ENCODE peak calls at places on chromosomes 11 and 22, in six cellular contexts. H, B, N, L, C and U are unnamed samples.

GRCh38 chr11:93020248-93021088 is 51.0 kb downstream of the MTNR1B start:
- DNase-seq in H (no peak), B (no peak), N (no peak), L (no peak), C (peak), U (no peak)

GRCh38 chr22:45686842-45687241 is 15.2 kb downstream of the ATXN10 start:
- DNase-seq in H (no peak), B (no peak), N (no peak), L (no peak), C (no peak), U (no peak)

GRCh38 chr11:20342347-20343279 is 20.9 kb upstream of the HTATIP2 start:
- DNase-seq in H (no peak), B (no peak), N (no peak), L (no peak), C (no peak), U (peak)

GRCh38 chr22:41682033-41682807 is 6.4 kb downstream of the SNU13 start:
- DNase-seq in H (peak), B (peak), N (peak), L (no peak), C (no peak), U (peak)

GRCh38 chr11:56841210-56841810 is 92.8 kb upstream of the OR9G4 start:
- DNase-seq in H (peak), B (no peak), N (no peak), L (peak), C (peak), U (peak)

GRCh38 chr22:41831828-41832552 is 915 bp upstream of the SREBF2 start:
- DNase-seq in H (no peak), B (peak), N (no peak), L (no peak), C (no peak), U (no peak)

GRCh38 chr22:46088541-46089311 is 61.6 kb upstream of the PPARA start:
- DNase-seq in H (peak), B (peak), N (peak), L (no peak), C (no peak), U (peak)

GRCh38 chr11:65419773-65420481 is 2.7 kb upstream of the NEAT1 start:
- DNase-seq in H (peak), B (peak), N (peak), L (peak), C (peak), U (peak)

GRCh38 chr11:13896175-13896989 is 66.1 kb upstream of the SPON1 start:
- DNase-seq in H (no peak), B (peak), N (no peak), L (no peak), C (no peak), U (no peak)

GRCh38 chr22:17781319-17782031 is 7.2 kb upstream of the BID start:
- DNase-seq in H (no peak), B (peak), N (no peak), L (peak), C (peak), U (peak)

GRCh38 chr11:61090521-61090920 is 11.8 kb upstream of the CD5 start:
- DNase-seq in H (no peak), B (no peak), N (no peak), L (no peak), C (no peak), U (no peak)

GRCh38 chr11:20369816-20370215 is 6.3 kb downstream of the HTATIP2 start:
- DNase-seq in H (no peak), B (no peak), N (no peak), L (no peak), C (no peak), U (no peak)

GRCh38 chr11:61780581-61781162 is 11.7 kb downstream of the TMEM258 start:
- DNase-seq in H (no peak), B (no peak), N (no peak), L (no peak), C (no peak), U (no peak)

GRCh38 chr11:113104390-113105251 is 143.4 kb downstream of the NCAM1 start:
- DNase-seq in H (no peak), B (no peak), N (no peak), L (no peak), C (no peak), U (no peak)

GRCh38 chr11:130246719-130247118 is 68.0 kb downstream of the ZBTB44 start:
- DNase-seq in H (no peak), B (no peak), N (no peak), L (no peak), C (no peak), U (no peak)

DNA sequence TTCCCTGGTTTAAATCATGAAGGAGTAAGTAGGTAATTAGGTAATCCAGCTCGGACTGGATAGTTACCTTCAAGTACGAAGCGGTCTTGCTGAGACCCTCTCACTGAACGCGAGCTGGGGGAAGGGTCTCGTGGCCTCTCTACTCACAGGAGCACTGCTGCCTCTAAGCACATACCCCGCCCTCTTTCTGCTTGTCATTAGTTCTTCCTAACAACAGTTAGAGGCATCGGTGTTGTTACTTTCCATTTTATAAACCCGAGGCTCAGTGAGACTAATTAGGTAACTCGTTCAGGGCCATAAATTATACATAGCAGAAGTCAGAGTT is 230.8 kb downstream of the ST3GAL4 start:
- DNase-seq in H (no peak), B (no peak), N (no peak), L (no peak), C (no peak), U (no peak)
- H3K4me3 ChIP-seq in H (no peak), B (no peak), N (peak), L (peak), C (no peak), U (no peak)

DNA sequence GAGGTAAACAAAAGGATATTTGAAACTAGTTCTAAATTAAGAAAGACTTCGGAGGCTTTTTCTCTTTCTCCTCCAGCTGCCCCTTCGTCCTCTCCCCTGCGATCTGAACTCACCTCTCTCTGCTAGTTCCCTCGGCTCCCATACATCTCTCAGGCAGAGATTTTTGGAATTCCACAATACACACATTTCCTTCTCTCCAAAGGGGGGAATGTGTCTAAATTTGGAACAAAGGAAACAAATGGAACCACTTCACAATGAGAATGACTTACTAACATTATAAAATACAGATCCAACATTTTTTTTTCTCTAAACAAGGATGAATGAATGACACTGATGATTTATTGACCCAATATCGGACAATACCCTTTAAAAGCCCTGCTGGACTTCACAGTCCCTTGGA is 20.7 kb upstream of the GSTP1 start:
- DNase-seq in H (no peak), B (no peak), N (no peak), L (no peak), C (no peak), U (no peak)
- TF ChIP-seq CTCF in H (no peak), B (no peak), N (no peak), L (no peak), C (no peak), U (no peak)

GRCh38 chr11:73240190-73240781 is 22.2 kb downstream of the P2RY2 start:
- DNase-seq in H (no peak), B (peak), N (peak), L (peak), C (no peak), U (peak)

GRCh38 chr11:73244589-73245240 is 26.6 kb downstream of the P2RY2 start:
- DNase-seq in H (no peak), B (no peak), N (peak), L (no peak), C (no peak), U (no peak)

GRCh38 chr11:73241300-73241699 is 23.2 kb downstream of the P2RY2 start:
- DNase-seq in H (no peak), B (no peak), N (peak), L (no peak), C (no peak), U (no peak)

GRCh38 chr11:73243093-73243485 is 25.0 kb downstream of the P2RY2 start:
- DNase-seq in H (no peak), B (no peak), N (no peak), L (no peak), C (no peak), U (no peak)

GRCh38 chr11:73242291-73243092 is 24.4 kb downstream of the P2RY2 start:
- DNase-seq in H (peak), B (peak), N (peak), L (no peak), C (peak), U (peak)
- H3K4me3 ChIP-seq in H (no peak), B (no peak), N (no peak), L (no peak), C (no peak), U (no peak)

DNA sequence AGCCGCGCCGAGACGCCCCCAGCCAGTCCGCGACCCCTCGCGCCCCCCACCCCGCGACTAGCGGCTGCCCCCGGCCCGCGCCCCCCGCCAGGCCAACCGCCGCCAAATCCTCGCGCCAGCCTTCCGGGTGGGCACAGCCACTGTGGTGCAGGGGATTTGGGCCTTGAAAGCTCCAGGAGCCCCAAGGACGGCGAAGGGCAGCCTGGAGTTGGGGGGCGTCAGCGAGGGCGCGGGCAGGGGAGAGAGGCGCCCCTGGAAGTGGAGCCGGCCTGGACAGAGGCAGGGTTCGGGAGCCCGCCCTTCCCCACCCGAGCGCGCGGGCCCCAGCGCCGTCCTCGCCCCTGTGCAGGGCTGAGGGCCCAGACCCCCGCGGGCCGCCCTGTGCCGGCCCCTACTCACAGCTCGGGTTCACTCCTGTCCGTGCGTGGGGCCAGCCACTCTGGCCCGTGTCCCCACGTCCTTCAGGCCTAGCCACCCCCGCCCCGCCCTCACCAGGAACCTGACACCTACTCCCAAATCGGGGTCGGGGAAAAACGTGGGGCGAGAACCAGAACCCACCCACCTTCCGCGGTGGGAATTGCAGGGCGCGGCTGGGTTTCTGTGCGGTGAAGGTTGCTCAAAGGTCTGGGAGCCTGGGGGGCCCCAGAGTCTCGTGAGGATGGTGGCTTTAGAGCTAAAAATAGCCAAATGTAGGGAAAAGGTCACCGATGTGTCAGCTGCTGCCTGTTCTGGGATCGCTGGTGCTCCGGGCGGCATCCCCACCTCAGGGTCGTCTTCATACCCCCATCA is at the start of gene CPT1B:
- DNase-seq in H (no peak), B (no peak), N (peak), L (no peak), C (no peak), U (peak)
- TF ChIP-seq CTCF in H (no peak), B (no peak), N (no peak), L (peak), C (no peak), U (peak)

GRCh38 chr22:50722716-50723428 is 15.1 kb upstream of the ACR start:
- DNase-seq in H (no peak), B (no peak), N (no peak), L (no peak), C (no peak), U (no peak)

GRCh38 chr22:50719814-50720300 is 18.1 kb upstream of the ACR start:
- DNase-seq in H (no peak), B (no peak), N (no peak), L (no peak), C (no peak), U (no peak)

GRCh38 chr22:50722048-50722701 is 15.8 kb upstream of the ACR start:
- DNase-seq in H (no peak), B (no peak), N (no peak), L (no peak), C (no peak), U (no peak)

GRCh38 chr22:50720301-50720845 is 17.6 kb upstream of the ACR start:
- DNase-seq in H (no peak), B (no peak), N (no peak), L (no peak), C (no peak), U (peak)

DNA sequence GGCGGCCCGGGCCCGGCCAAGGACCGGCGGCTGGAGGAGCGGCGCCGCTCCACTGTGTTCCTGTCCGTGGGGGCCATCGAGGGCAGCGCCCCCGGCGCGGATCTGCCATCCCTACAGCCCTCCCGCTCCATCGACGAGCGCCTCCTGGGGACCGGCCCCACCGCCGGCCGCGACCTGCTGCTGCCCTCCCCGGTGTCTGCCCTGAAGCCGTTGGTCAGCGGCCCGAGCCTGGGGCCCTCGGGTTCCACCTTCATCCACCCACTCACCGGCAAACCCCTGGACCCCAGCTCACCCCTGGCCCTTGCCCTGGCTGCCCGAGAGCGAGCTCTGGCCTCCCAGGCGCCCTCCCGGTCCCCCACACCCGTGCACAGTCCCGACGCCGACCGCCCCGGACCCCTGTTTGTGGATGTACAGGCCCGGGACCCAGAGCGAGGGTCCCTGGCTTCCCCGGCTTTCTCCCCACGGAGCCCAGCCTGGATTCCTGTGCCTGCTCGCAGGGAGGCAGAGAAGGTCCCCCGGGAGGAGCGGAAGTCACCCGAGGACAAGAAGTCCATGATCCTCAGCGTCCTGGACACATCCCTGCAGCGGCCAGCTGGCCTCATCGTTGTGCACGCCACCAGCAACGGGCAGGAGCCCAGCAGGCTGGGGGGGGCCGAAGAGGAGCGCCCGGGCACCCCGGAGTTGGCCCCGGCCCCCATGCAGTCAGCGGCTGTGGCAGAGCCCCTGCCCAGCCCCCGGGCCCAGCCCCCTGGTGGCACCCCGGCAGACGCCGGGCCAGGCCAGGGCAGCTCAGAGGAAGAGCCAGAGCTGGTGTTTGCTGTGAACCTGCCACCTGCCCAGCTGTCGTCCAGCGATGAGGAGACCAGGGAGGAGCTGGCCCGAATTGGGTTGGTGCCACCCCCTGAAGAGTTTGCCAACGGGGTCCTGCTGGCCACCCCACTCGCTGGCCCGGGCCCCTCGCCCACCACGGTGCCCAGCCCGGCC is 16.9 kb upstream of the ACR start:
- DNase-seq in H (no peak), B (no peak), N (no peak), L (no peak), C (no peak), U (no peak)
- H3K4me3 ChIP-seq in H (no peak), B (no peak), N (no peak), L (no peak), C (no peak), U (no peak)